ENCODE peak calls at places on chromosomes 2 and 18, in seven cellular contexts. O is brain microvascular endothelial cell, X is foreskin fibroblast, U is fibroblast of pulmonary artery, R is fibroblast of lung, G is lower leg skin, I is upper lobe of right lung. M is an unnamed sample.

GRCh38 chr2:10774394-10774793 is 38.2 kb downstream of the PDIA6 start:
- DNase-seq in I (no peak), O (no peak), G (no peak), R (no peak), U (peak), X (no peak), M (no peak)

GRCh38 chr2:33022989-33023731 is 76.4 kb downstream of the LTBP1 start:
- DNase-seq in X (peak), R (peak), U (peak), G (no peak), I (no peak), O (peak), M (peak)

GRCh38 chr2:64787698-64788097 is 134.0 kb upstream of the SERTAD2 start:
- DNase-seq in I (no peak), X (peak), U (peak), O (no peak), R (no peak), G (no peak), M (no peak)

GRCh38 chr2:56009758-56010534 is 86.4 kb upstream of the EFEMP1 start:
- DNase-seq in O (peak), X (peak), G (no peak), U (peak), I (no peak), R (peak), M (peak)

GRCh38 chr2:235570256-235570655 is 76.4 kb downstream of the AGAP1 start:
- DNase-seq in U (peak), I (no peak), O (no peak), G (no peak), X (peak), R (peak), M (no peak)

GRCh38 chr2:144374163-144374661 is 145.7 kb downstream of the ZEB2 start:
- DNase-seq in O (no peak), R (peak), X (no peak), G (no peak), I (no peak), U (no peak), M (peak)

GRCh38 chr2:222318026-222318711 is 19.4 kb upstream of the PAX3 start:
- DNase-seq in G (no peak), R (peak), I (peak), U (peak), O (peak), X (peak), M (peak)

GRCh38 chr2:153623020-153623419 is 144.5 kb upstream of the RPRM start:
- DNase-seq in R (no peak), U (no peak), O (no peak), X (no peak), I (no peak), G (no peak), M (no peak)

GRCh38 chr2:64998658-64999061 is 9.5 kb downstream of the SLC1A4 start:
- DNase-seq in G (no peak), X (peak), I (no peak), R (peak), O (peak), U (peak), M (peak)

GRCh38 chr18:21134895-21135294 is 23.3 kb upstream of the ROCK1 start:
- DNase-seq in I (no peak), U (peak), O (no peak), R (peak), G (no peak), X (peak), M (no peak)

GRCh38 chr18:63785031-63785430 is 9.8 kb downstream of the SERPINB7 start:
- DNase-seq in R (no peak), X (no peak), G (no peak), I (no peak), U (no peak), O (no peak), M (no peak)

GRCh38 chr2:183812091-183812490 is 687.8 kb downstream of the NUP35 start:
- DNase-seq in I (no peak), X (no peak), G (no peak), U (no peak), R (peak), O (peak), M (peak)

GRCh38 chr18:62157843-62158242 is 29.0 kb downstream of the PIGN start:
- DNase-seq in G (no peak), R (no peak), U (no peak), O (no peak), I (no peak), X (no peak), M (no peak)

GRCh38 chr18:35618289-35618688 is 36.7 kb downstream of the GALNT1 start:
- DNase-seq in O (no peak), X (no peak), R (no peak), G (no peak), I (no peak), U (no peak), M (no peak)

GRCh38 chr18:3524706-3525105 is 74.7 kb downstream of the TGIF1 start:
- DNase-seq in I (no peak), O (no peak), U (no peak), R (no peak), G (peak), X (no peak), M (no peak)

GRCh38 chr2:153101187-153101586 is 377.4 kb downstream of the RPRM start:
- DNase-seq in I (no peak), X (no peak), O (no peak), G (no peak), R (peak), U (peak), M (no peak)

GRCh38 chr18:56807883-56808282 is 156.7 kb downstream of the WDR7 start:
- DNase-seq in I (no peak), G (no peak), O (no peak), U (no peak), X (no peak), R (no peak), M (no peak)

GRCh38 chr2:239036819-239037558 is 189.1 kb downstream of the TWIST2 start:
- DNase-seq in O (no peak), X (no peak), U (no peak), G (no peak), R (no peak), I (peak), M (no peak)

GRCh38 chr2:186641807-186642321 is 52.0 kb upstream of the FAM171B start:
- DNase-seq in X (peak), I (no peak), R (peak), O (peak), U (peak), G (no peak), M (peak)
- TF ChIP-seq CTCF in X (peak), I (peak), R (peak), O (peak), U (peak), G (no peak), M (peak)

DNA sequence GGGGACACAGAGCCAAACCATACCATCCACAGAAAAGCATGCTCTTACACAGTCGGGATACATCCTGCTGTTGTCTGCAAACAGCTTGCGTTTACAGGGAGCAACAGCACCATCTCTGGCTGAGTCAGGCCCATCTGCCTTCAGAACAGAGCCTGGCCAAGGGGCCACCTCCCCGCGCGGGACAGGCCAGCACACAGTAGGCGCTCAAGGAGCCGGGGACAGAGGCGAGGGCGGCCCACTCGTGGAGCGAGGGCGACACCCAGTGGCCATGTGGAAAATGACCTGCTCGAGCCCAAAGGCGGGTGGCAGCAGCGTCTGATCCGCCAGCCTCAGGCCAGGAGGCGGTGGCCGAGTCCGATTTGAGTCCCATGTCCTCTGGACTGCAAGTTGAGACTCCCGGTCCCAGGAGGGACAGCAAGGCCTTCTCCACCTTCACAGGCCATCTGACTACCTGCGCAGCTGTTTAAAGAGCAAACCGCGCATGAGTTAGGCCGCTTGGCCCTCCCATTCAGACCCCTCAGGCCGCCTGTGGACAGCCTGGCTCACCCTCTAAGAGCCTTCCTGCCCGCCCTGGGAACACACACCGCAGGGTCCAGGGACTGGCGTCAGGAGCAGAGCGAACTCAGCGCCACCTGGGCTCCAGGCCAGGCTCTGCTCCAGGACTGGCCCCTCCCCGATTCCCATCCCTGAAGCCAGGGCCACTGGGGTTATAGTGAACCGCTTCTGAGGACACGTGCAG is 38.3 kb downstream of the TTC32 start:
- DNase-seq in R (peak), O (peak), I (peak), U (peak), X (peak), G (peak), M (peak)
- H3K4me3 ChIP-seq in R (no peak), O (peak), I (no peak), U (no peak), X (no peak), G (no peak), M (no peak)

GRCh38 chr2:174395284-174395968 is at the start of gene SCRN3:
- DNase-seq in O (peak), U (peak), R (peak), X (peak), I (peak), G (peak), M (peak)
- TF ChIP-seq CTCF in O (no peak), U (no peak), R (no peak), X (no peak), I (no peak), G (no peak), M (no peak)

GRCh38 chr2:146252119-146252518 is 1592.7 kb upstream of the ACVR2A start:
- DNase-seq in X (no peak), R (no peak), U (no peak), O (no peak), G (no peak), I (no peak), M (no peak)

GRCh38 chr2:146244131-146244530 is 1600.7 kb upstream of the ACVR2A start:
- DNase-seq in O (no peak), U (no peak), I (no peak), X (no peak), G (no peak), R (no peak), M (no peak)

GRCh38 chr2:146241023-146241422 is 1603.8 kb upstream of the ACVR2A start:
- DNase-seq in O (no peak), R (no peak), G (no peak), X (no peak), I (no peak), U (no peak), M (no peak)

GRCh38 chr2:146246017-146246733 is 1598.7 kb upstream of the ACVR2A start:
- DNase-seq in G (no peak), O (peak), X (peak), R (peak), U (peak), I (no peak), M (peak)

GRCh38 chr2:146246734-146247523 is 1597.9 kb upstream of the ACVR2A start:
- DNase-seq in I (no peak), U (no peak), G (no peak), O (no peak), X (peak), R (peak), M (no peak)
- H3K4me3 ChIP-seq in I (no peak), U (no peak), G (no peak), O (no peak), X (no peak), R (no peak), M (no peak)

GRCh38 chr2:216216951-216217903 is 108.1 kb downstream of the XRCC5 start:
- DNase-seq in G (no peak), O (peak), I (no peak), X (peak), R (peak), U (peak), M (peak)

GRCh38 chr2:216219866-216220265 is 110.7 kb downstream of the XRCC5 start:
- DNase-seq in U (no peak), G (no peak), O (no peak), X (no peak), I (no peak), R (no peak), M (no peak)

GRCh38 chr2:216217904-216218260 is 108.7 kb downstream of the XRCC5 start:
- DNase-seq in O (no peak), X (no peak), R (no peak), I (no peak), U (no peak), G (no peak), M (no peak)

GRCh38 chr2:216214768-216215167 is 105.6 kb downstream of the XRCC5 start:
- DNase-seq in R (no peak), X (no peak), I (no peak), G (no peak), U (no peak), O (no peak), M (no peak)

DNA sequence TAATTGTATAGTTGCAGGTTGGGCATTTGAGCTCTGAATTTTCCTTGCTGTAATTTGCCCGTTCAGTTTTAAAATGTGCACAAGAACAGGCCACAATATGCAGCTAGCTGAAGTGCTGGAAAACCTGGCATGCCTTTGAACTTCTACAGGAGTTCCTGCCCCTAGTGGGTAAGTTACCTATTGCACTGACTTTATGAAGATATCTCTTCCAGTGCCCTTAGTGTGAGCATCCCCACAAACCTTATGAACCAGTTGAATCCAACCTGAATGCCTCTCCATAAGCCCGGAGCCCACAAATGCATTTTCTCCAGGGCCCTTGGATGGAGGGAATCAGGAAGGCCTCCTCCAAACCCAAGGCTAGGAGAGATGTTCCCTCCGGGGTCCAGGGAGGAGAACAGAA is 106.8 kb downstream of the XRCC5 start:
- DNase-seq in R (peak), G (no peak), U (peak), X (peak), O (no peak), I (no peak), M (no peak)
- TF ChIP-seq CTCF in R (peak), G (no peak), U (peak), X (peak), O (peak), I (no peak), M (peak)

GRCh38 chr2:121506187-121506586 is 24.5 kb upstream of the RNU4ATAC start:
- DNase-seq in G (no peak), X (no peak), U (no peak), R (no peak), I (no peak), O (no peak), M (no peak)

GRCh38 chr2:121504316-121504715 is 26.4 kb upstream of the RNU4ATAC start:
- DNase-seq in U (no peak), G (no peak), I (no peak), O (no peak), R (peak), X (no peak), M (no peak)

GRCh38 chr2:121502781-121503180 is 27.9 kb upstream of the RNU4ATAC start:
- DNase-seq in U (peak), R (peak), G (no peak), O (no peak), X (peak), I (no peak), M (peak)

GRCh38 chr2:121505005-121505404 is 25.7 kb upstream of the RNU4ATAC start:
- DNase-seq in O (peak), I (no peak), G (no peak), R (peak), X (peak), U (peak), M (peak)

DNA sequence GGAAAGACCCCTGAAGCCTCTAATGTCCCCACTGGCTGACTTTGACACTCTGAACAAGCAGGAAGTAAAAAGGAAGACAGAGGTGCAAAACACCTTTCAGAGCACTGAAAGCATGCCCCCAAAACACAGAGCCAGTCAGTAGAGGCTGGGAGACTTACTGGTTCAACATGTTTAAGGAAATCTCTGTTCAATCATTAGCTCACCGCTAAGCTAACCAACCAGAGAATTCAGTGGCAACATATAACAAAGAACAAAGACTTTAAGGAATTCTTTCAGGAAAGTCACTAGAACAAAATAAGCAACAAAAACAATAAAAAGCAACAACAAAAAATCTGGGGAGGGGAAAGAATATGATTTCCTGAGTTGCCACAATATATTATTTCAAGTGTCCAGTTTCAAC is 24.1 kb upstream of the RNU4ATAC start:
- DNase-seq in X (no peak), U (no peak), G (no peak), I (no peak), O (no peak), R (no peak), M (no peak)
- H3K4me3 ChIP-seq in X (no peak), U (no peak), G (no peak), I (no peak), O (no peak), R (no peak), M (no peak)

DNA sequence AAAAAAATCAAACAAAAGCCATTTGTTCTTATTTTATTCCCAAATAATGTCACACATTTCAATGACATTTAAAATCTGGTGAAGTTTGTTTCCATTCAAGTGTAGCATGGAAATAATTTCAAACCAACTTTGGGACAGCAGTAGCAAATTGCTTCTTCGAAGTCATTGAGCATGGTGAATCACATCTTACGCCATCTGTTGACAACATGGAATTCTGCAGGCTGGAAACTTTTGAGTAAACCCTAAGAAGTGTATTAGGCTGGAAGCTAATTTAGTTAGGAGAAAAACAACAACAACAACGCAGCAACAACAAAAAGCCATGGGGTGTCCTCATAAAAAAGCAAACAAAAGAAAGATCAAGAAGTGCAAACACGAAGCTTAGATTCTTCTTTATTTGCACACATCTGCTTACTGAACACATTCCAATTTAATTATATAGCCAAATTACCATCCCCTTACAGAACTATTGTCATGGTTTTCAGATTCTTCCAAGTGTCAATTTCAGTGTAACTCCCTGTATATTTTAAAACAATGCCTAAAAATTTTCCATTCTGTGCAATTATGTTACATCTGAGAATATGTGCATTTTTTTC is 659.0 kb upstream of the CDH7 start:
- DNase-seq in X (peak), O (peak), R (peak), G (no peak), U (peak), I (no peak), M (peak)
- TF ChIP-seq CTCF in X (peak), O (peak), R (no peak), G (no peak), U (peak), I (peak), M (peak)

DNA sequence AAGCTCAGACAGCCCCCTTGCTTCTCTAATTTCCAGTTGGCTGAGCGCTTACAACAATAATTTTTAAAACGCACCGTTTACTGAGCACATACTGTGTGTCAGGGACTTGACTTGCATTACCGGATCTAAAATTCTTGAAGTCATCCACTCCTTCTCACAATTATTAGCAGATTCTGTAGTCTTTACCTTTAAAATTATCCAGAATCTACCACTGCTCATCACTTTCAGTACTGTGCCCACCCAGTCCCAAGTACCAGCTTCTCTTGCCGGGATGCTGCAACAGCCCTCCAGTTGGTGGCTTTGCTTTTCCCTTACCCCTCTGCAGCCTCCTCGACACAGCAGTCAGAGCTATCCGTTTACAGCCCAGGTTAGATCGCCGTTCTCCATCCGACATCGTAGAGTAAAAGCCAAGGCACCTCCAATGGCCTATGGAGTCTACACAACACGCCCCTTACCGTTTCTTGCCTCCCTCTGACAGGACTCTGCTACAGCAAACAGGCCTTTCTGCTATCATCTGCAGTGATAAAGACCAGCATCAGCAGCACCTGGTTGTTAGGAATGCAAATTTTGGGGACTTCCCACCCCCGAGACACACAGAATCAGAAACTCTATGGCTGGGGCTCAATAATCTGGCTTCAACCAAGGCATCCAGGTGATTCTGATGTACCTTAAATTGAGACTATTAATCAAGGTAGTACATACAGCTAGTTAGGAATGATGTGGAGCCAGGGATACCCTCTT is 75.2 kb upstream of the TSPYL6 start:
- DNase-seq in X (no peak), R (no peak), O (no peak), U (no peak), I (no peak), G (no peak), M (no peak)
- H3K4me3 ChIP-seq in X (peak), R (peak), O (peak), U (peak), I (peak), G (no peak), M (peak)

GRCh38 chr2:171810409-171810993 is 83.5 kb downstream of the SLC25A12 start:
- DNase-seq in O (peak), R (peak), G (no peak), X (peak), I (no peak), U (peak), M (peak)

GRCh38 chr2:171813126-171813525 is 80.9 kb downstream of the SLC25A12 start:
- DNase-seq in R (no peak), X (no peak), U (no peak), I (no peak), G (no peak), O (no peak), M (no peak)

GRCh38 chr2:171813729-171814128 is 80.3 kb downstream of the SLC25A12 start:
- DNase-seq in G (no peak), O (no peak), X (no peak), I (no peak), U (no peak), R (no peak), M (no peak)

GRCh38 chr2:171814174-171814573 is 79.9 kb downstream of the SLC25A12 start:
- DNase-seq in R (no peak), U (no peak), X (no peak), I (no peak), G (no peak), O (no peak), M (no peak)

DNA sequence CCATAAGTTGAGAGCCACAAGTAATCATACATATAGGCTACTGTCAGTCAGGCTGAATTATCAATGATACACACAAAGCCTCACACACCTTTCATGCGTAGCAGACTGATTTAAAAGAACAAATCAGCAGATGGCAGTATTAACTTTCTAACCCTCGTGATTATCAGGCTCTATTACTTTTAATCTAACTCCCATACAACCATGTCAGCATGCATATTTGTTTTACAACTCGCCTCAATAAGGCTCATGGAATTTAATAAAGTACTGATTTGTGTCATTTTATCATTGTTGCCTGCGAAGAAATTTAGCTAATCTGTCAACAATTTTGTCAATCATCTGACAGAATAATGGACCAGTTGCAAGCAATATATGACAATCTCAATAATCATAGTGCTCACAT is 82.8 kb downstream of the SLC25A12 start:
- DNase-seq in U (peak), I (no peak), O (no peak), R (peak), G (no peak), X (peak), M (peak)
- TF ChIP-seq CTCF in U (peak), I (peak), O (peak), R (peak), G (no peak), X (peak), M (peak)